ENCODE peak calls at places on chromosomes 16 and 17, in seven cellular contexts. One of them, this sample, is unnamed.

GRCh38 chr17:43983515-43984411 is 20.7 kb upstream of the NAGS start:
- DNase-seq in astrocyte: no peak
- DNase-seq in H9: peak
- DNase-seq in adipocyte: no peak
- DNase-seq in mesendoderm: peak
- DNase-seq in endodermal cell: peak
- DNase-seq in neuronal stem cell: no peak
- DNase-seq in this sample: peak

GRCh38 chr16:10971560-10971961 is 27.2 kb downstream of the CLEC16A start:
- DNase-seq in adipocyte: peak
- DNase-seq in mesendoderm: peak
- DNase-seq in H9: peak
- DNase-seq in endodermal cell: peak
- DNase-seq in neuronal stem cell: peak
- DNase-seq in astrocyte: peak
- DNase-seq in this sample: peak

GRCh38 chr17:75785016-75785769 is 587 bp downstream of the UNK start:
- DNase-seq in H9: no peak
- DNase-seq in neuronal stem cell: peak
- DNase-seq in adipocyte: peak
- DNase-seq in mesendoderm: peak
- DNase-seq in astrocyte: peak
- DNase-seq in endodermal cell: no peak
- DNase-seq in this sample: peak

GRCh38 chr17:31051517-31051916 is 43.3 kb upstream of the NF1 start:
- DNase-seq in H9: no peak
- DNase-seq in mesendoderm: no peak
- DNase-seq in neuronal stem cell: no peak
- DNase-seq in adipocyte: no peak
- DNase-seq in astrocyte: no peak
- DNase-seq in endodermal cell: no peak
- DNase-seq in this sample: no peak

GRCh38 chr16:24589997-24590396 is 50.6 kb downstream of the RBBP6 start:
- DNase-seq in astrocyte: no peak
- DNase-seq in H9: no peak
- DNase-seq in adipocyte: no peak
- DNase-seq in endodermal cell: no peak
- DNase-seq in mesendoderm: no peak
- DNase-seq in neuronal stem cell: no peak
- DNase-seq in this sample: no peak

GRCh38 chr16:65700599-65700998 is 578.7 kb upstream of the CDH11 start:
- DNase-seq in neuronal stem cell: no peak
- DNase-seq in mesendoderm: peak
- DNase-seq in H9: no peak
- DNase-seq in adipocyte: peak
- DNase-seq in astrocyte: no peak
- DNase-seq in endodermal cell: no peak
- DNase-seq in this sample: no peak

GRCh38 chr16:12314786-12315185 is 338.3 kb downstream of the SNX29 start:
- DNase-seq in astrocyte: peak
- DNase-seq in H9: no peak
- DNase-seq in mesendoderm: no peak
- DNase-seq in neuronal stem cell: no peak
- DNase-seq in endodermal cell: no peak
- DNase-seq in adipocyte: no peak
- DNase-seq in this sample: no peak

GRCh38 chr17:82390860-82391435 is 19.4 kb downstream of the UTS2R start:
- DNase-seq in neuronal stem cell: no peak
- DNase-seq in H9: no peak
- DNase-seq in astrocyte: no peak
- DNase-seq in mesendoderm: no peak
- DNase-seq in adipocyte: no peak
- DNase-seq in endodermal cell: no peak
- DNase-seq in this sample: no peak

GRCh38 chr16:49701867-49702494 is 153.9 kb downstream of the ZNF423 start:
- DNase-seq in astrocyte: peak
- DNase-seq in mesendoderm: peak
- DNase-seq in neuronal stem cell: peak
- DNase-seq in endodermal cell: peak
- DNase-seq in adipocyte: peak
- DNase-seq in H9: peak
- DNase-seq in this sample: no peak

GRCh38 chr17:58329035-58329807 is 626 bp upstream of the TSPOAP1 start:
- DNase-seq in mesendoderm: peak
- DNase-seq in endodermal cell: no peak
- DNase-seq in astrocyte: no peak
- DNase-seq in neuronal stem cell: no peak
- DNase-seq in adipocyte: no peak
- DNase-seq in H9: no peak
- DNase-seq in this sample: peak

GRCh38 chr16:47927330-47927729 is 228.5 kb downstream of the ABCC12 start:
- DNase-seq in endodermal cell: no peak
- DNase-seq in astrocyte: peak
- DNase-seq in adipocyte: peak
- DNase-seq in H9: no peak
- DNase-seq in neuronal stem cell: no peak
- DNase-seq in mesendoderm: peak
- DNase-seq in this sample: no peak

GRCh38 chr16:4846503-4846900 is 586 bp downstream of the GLYR1 start:
- DNase-seq in neuronal stem cell: no peak
- DNase-seq in endodermal cell: peak
- DNase-seq in H9: peak
- DNase-seq in adipocyte: peak
- DNase-seq in mesendoderm: peak
- DNase-seq in astrocyte: peak
- DNase-seq in this sample: no peak

GRCh38 chr17:69716571-69716970 is 302.1 kb downstream of the MAP2K6 start:
- DNase-seq in neuronal stem cell: no peak
- DNase-seq in mesendoderm: no peak
- DNase-seq in endodermal cell: no peak
- DNase-seq in adipocyte: peak
- DNase-seq in astrocyte: peak
- DNase-seq in H9: no peak
- DNase-seq in this sample: no peak

GRCh38 chr16:19245326-19245925 is 40.1 kb upstream of the CLEC19A start:
- DNase-seq in adipocyte: no peak
- DNase-seq in H9: no peak
- DNase-seq in neuronal stem cell: no peak
- DNase-seq in astrocyte: no peak
- DNase-seq in endodermal cell: no peak
- DNase-seq in mesendoderm: no peak
- DNase-seq in this sample: no peak

DNA sequence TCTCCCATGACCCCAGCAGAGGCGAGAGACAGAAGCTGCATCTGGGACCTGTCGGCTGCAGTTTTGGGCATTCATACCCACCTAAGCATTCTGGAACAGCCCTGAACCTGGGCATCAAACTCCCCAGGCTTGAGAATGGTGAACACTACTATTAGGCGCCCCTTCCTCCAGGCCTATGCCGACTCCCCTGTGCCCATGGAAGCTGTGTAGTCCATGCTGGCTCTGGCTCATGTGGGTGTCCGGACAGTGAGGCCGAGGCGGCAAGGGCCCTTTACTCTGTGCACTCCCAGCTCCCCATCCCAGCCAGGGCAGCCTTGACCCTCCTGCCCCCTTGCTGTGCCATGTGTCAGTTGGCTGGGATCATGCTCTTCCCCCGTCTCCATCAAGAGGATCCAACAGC is 89.0 kb upstream of the TOB1 start:
- DNase-seq in neuronal stem cell: no peak
- DNase-seq in adipocyte: no peak
- DNase-seq in endodermal cell: no peak
- DNase-seq in astrocyte: no peak
- DNase-seq in H9: peak
- DNase-seq in mesendoderm: no peak
- DNase-seq in this sample: no peak
- H3K9ac ChIP-seq in neuronal stem cell: no peak
- H3K9ac ChIP-seq in adipocyte: peak
- H3K9ac ChIP-seq in endodermal cell: no peak
- H3K9ac ChIP-seq in astrocyte: no peak
- H3K9ac ChIP-seq in H9: no peak
- H3K9ac ChIP-seq in mesendoderm: no peak
- H3K9ac ChIP-seq in this sample: no peak

GRCh38 chr16:85320677-85321385 is 208.6 kb upstream of the CIBAR2 start:
- DNase-seq in neuronal stem cell: no peak
- DNase-seq in endodermal cell: no peak
- DNase-seq in mesendoderm: no peak
- DNase-seq in adipocyte: no peak
- DNase-seq in H9: no peak
- DNase-seq in astrocyte: no peak
- DNase-seq in this sample: no peak
- H3K9ac ChIP-seq in neuronal stem cell: no peak
- H3K9ac ChIP-seq in endodermal cell: no peak
- H3K9ac ChIP-seq in mesendoderm: no peak
- H3K9ac ChIP-seq in adipocyte: peak
- H3K9ac ChIP-seq in H9: no peak
- H3K9ac ChIP-seq in astrocyte: no peak
- H3K9ac ChIP-seq in this sample: no peak

GRCh38 chr16:70437017-70437581 is 1.8 kb downstream of the ST3GAL2 start:
- DNase-seq in adipocyte: peak
- DNase-seq in astrocyte: peak
- DNase-seq in mesendoderm: peak
- DNase-seq in neuronal stem cell: no peak
- DNase-seq in endodermal cell: peak
- DNase-seq in H9: peak
- DNase-seq in this sample: peak

GRCh38 chr16:70434489-70435260 is 4.2 kb downstream of the ST3GAL2 start:
- DNase-seq in endodermal cell: no peak
- DNase-seq in mesendoderm: no peak
- DNase-seq in H9: no peak
- DNase-seq in adipocyte: no peak
- DNase-seq in astrocyte: no peak
- DNase-seq in neuronal stem cell: no peak
- DNase-seq in this sample: peak

GRCh38 chr16:70438325-70438982 is 446 bp downstream of the ST3GAL2 start:
- DNase-seq in adipocyte: no peak
- DNase-seq in neuronal stem cell: no peak
- DNase-seq in astrocyte: no peak
- DNase-seq in H9: no peak
- DNase-seq in endodermal cell: peak
- DNase-seq in mesendoderm: no peak
- DNase-seq in this sample: peak

GRCh38 chr16:70438983-70439862 is at the start of gene ST3GAL2:
- DNase-seq in H9: peak
- DNase-seq in mesendoderm: peak
- DNase-seq in endodermal cell: peak
- DNase-seq in adipocyte: peak
- DNase-seq in neuronal stem cell: peak
- DNase-seq in astrocyte: peak
- DNase-seq in this sample: peak

DNA sequence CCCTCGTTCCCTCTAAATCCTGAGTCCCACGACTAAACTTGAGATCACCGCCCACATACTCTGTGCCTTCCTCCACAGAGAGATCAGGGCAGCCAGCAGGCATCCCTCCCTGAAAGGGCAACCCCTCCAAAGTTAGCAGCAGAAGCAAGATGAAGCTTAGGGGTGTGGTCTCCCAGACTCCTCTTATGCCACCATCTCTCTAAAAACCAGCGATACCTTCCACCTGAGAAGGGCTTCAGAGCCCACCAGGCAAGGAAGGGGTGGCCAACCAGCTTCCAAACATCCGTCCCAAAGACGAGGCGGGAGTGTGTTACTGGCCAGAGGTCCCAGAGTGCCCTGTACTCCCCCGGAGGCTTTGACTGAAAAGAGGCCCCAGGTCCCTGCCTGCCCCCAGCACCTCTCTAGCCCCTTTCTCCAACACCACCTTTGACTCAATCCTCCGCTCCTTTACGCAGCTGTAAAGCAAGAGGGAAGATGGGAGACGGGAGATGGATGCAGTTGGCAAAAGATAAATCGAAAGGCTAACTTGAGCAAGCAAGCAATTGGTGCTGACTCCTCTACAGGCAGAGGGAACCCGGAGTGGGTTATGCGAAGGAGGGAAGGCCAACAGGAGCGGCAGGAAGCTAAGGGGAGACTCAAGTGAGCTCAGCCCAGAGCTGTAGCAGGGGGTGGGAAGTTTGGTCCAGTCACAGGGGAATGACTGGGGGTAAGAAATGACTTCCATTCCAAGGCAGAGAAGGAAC is 1.1 kb downstream of the ST3GAL2 start:
- DNase-seq in endodermal cell: peak
- DNase-seq in neuronal stem cell: no peak
- DNase-seq in H9: no peak
- DNase-seq in adipocyte: peak
- DNase-seq in astrocyte: peak
- DNase-seq in mesendoderm: peak
- DNase-seq in this sample: peak
- H3K9ac ChIP-seq in endodermal cell: peak
- H3K9ac ChIP-seq in neuronal stem cell: peak
- H3K9ac ChIP-seq in H9: peak
- H3K9ac ChIP-seq in adipocyte: peak
- H3K9ac ChIP-seq in astrocyte: peak
- H3K9ac ChIP-seq in mesendoderm: peak
- H3K9ac ChIP-seq in this sample: peak

GRCh38 chr17:8013731-8014557 is 11.5 kb downstream of the GUCY2D start:
- DNase-seq in endodermal cell: no peak
- DNase-seq in astrocyte: no peak
- DNase-seq in mesendoderm: no peak
- DNase-seq in H9: no peak
- DNase-seq in adipocyte: no peak
- DNase-seq in neuronal stem cell: no peak
- DNase-seq in this sample: no peak

GRCh38 chr17:8015236-8015956 is 13.0 kb downstream of the GUCY2D start:
- DNase-seq in astrocyte: no peak
- DNase-seq in endodermal cell: no peak
- DNase-seq in mesendoderm: no peak
- DNase-seq in adipocyte: no peak
- DNase-seq in H9: peak
- DNase-seq in neuronal stem cell: no peak
- DNase-seq in this sample: no peak

GRCh38 chr17:8014558-8014850 is 12.1 kb downstream of the GUCY2D start:
- DNase-seq in endodermal cell: no peak
- DNase-seq in H9: no peak
- DNase-seq in adipocyte: no peak
- DNase-seq in neuronal stem cell: no peak
- DNase-seq in astrocyte: no peak
- DNase-seq in mesendoderm: no peak
- DNase-seq in this sample: no peak

GRCh38 chr17:8016632-8017424 is 14.4 kb downstream of the GUCY2D start:
- DNase-seq in endodermal cell: peak
- DNase-seq in astrocyte: no peak
- DNase-seq in mesendoderm: peak
- DNase-seq in adipocyte: no peak
- DNase-seq in H9: peak
- DNase-seq in neuronal stem cell: peak
- DNase-seq in this sample: peak

DNA sequence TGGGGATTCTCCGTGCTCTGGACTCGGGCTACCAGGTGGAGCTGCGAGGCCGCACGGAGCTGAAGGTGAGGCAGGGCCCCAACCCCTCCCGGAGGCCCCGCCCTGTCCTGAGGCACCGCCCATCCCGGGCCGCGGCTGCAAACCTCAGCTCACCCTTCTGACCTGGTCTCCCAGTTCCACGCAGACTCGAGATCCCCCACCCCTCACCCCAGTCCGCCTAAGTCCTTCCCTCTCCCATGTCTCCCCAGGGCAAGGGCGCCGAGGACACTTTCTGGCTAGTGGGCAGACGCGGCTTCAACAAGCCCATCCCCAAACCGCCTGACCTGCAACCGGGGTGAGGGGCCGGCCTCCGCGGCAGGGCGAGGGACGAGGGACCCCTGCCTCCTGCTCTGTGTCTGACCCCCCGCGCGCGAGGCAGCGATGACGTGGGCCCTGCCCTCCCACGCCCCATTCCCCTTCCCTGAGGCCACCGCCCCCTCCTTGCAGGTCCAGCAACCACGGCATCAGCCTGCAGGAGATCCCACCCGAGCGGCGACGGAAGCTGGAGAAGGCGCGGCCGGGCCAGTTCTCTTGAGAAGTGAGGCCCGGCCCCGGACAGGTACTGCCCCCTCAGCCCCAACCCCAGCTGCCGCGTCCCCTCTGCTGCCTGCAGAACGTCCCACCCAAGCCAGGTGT is 13.7 kb downstream of the GUCY2D start:
- DNase-seq in mesendoderm: no peak
- DNase-seq in astrocyte: no peak
- DNase-seq in H9: peak
- DNase-seq in adipocyte: no peak
- DNase-seq in neuronal stem cell: no peak
- DNase-seq in endodermal cell: peak
- DNase-seq in this sample: peak
- H3K9ac ChIP-seq in mesendoderm: peak
- H3K9ac ChIP-seq in astrocyte: peak
- H3K9ac ChIP-seq in H9: no peak
- H3K9ac ChIP-seq in adipocyte: peak
- H3K9ac ChIP-seq in neuronal stem cell: peak
- H3K9ac ChIP-seq in endodermal cell: no peak
- H3K9ac ChIP-seq in this sample: no peak